ENCODE peak calls at places on chromosomes 16 and 17, in five cellular contexts. One of them, this sample, is unnamed.

GRCh38 chr16:68077866-68078725 is 7.1 kb upstream of the NFATC3 start:
- DNase-seq in heart right ventricle: no peak
- DNase-seq in GM23338: no peak
- DNase-seq in kidney epithelial cell: no peak
- DNase-seq in stomach: no peak
- DNase-seq in this sample: no peak

GRCh38 chr17:77622627-77623026 is 335.9 kb upstream of the TNRC6C start:
- DNase-seq in heart right ventricle: no peak
- DNase-seq in GM23338: no peak
- DNase-seq in kidney epithelial cell: no peak
- DNase-seq in stomach: no peak
- DNase-seq in this sample: peak; percentile 50

GRCh38 chr16:74743668-74744299 is 30.8 kb downstream of the FA2H start:
- DNase-seq in heart right ventricle: no peak
- DNase-seq in GM23338: no peak
- DNase-seq in kidney epithelial cell: peak; percentile 86
- DNase-seq in stomach: peak; percentile 97
- DNase-seq in this sample: peak; percentile 94

GRCh38 chr16:81444448-81445121 is at the start of gene CMIP:
- DNase-seq in heart right ventricle: peak; percentile 87
- DNase-seq in GM23338: peak; percentile 86
- DNase-seq in kidney epithelial cell: no peak
- DNase-seq in stomach: peak; percentile 89
- DNase-seq in this sample: peak; percentile 67

GRCh38 chr16:58464047-58464915 is 35.7 kb upstream of the NDRG4 start:
- DNase-seq in heart right ventricle: peak; percentile 62
- DNase-seq in GM23338: peak; percentile 67
- DNase-seq in kidney epithelial cell: no peak
- DNase-seq in stomach: peak; percentile 29
- DNase-seq in this sample: no peak

GRCh38 chr17:80981062-80981902 is 10.4 kb upstream of the CHMP6 start:
- DNase-seq in heart right ventricle: no peak
- DNase-seq in GM23338: peak; percentile 68
- DNase-seq in kidney epithelial cell: no peak
- DNase-seq in stomach: no peak
- DNase-seq in this sample: no peak

GRCh38 chr17:12438212-12438611 is 227.5 kb upstream of the MYOCD start:
- DNase-seq in heart right ventricle: no peak
- DNase-seq in GM23338: no peak
- DNase-seq in kidney epithelial cell: no peak
- DNase-seq in stomach: no peak
- DNase-seq in this sample: no peak

GRCh38 chr16:61391835-61392234 is 644.4 kb downstream of the CDH8 start:
- DNase-seq in heart right ventricle: no peak
- DNase-seq in GM23338: no peak
- DNase-seq in kidney epithelial cell: no peak
- DNase-seq in stomach: no peak
- DNase-seq in this sample: no peak

GRCh38 chr16:4115209-4115940 is 867 bp downstream of the ADCY9 start:
- DNase-seq in heart right ventricle: peak; percentile 34
- DNase-seq in GM23338: peak; percentile 71
- DNase-seq in kidney epithelial cell: peak; percentile 25
- DNase-seq in stomach: peak; percentile 54
- DNase-seq in this sample: no peak

GRCh38 chr16:78684040-78684611 is 584.7 kb downstream of the WWOX start:
- DNase-seq in heart right ventricle: peak; percentile 54
- DNase-seq in GM23338: no peak
- DNase-seq in kidney epithelial cell: no peak
- DNase-seq in stomach: peak; percentile 38
- DNase-seq in this sample: peak; percentile 96

GRCh38 chr17:29084476-29085148 is 41.7 kb downstream of the PIPOX start:
- DNase-seq in heart right ventricle: no peak
- DNase-seq in GM23338: peak; percentile 38
- DNase-seq in kidney epithelial cell: no peak
- DNase-seq in stomach: peak; percentile 40
- DNase-seq in this sample: no peak

GRCh38 chr16:13638218-13638617 is 281.7 kb upstream of the ERCC4 start:
- DNase-seq in heart right ventricle: no peak
- DNase-seq in GM23338: no peak
- DNase-seq in kidney epithelial cell: no peak
- DNase-seq in stomach: no peak
- DNase-seq in this sample: no peak

GRCh38 chr17:56939869-56940484 is 20.9 kb downstream of the COIL start:
- DNase-seq in heart right ventricle: no peak
- DNase-seq in GM23338: peak; percentile 93
- DNase-seq in kidney epithelial cell: peak; percentile 12
- DNase-seq in stomach: no peak
- DNase-seq in this sample: peak; percentile 71

GRCh38 chr16:30805056-30805369 is 18.0 kb upstream of the ZNF629 start:
- DNase-seq in heart right ventricle: no peak
- DNase-seq in GM23338: no peak
- DNase-seq in kidney epithelial cell: no peak
- DNase-seq in stomach: no peak
- DNase-seq in this sample: no peak

GRCh38 chr17:77905266-77905665 is 53.2 kb upstream of the TNRC6C start:
- DNase-seq in heart right ventricle: no peak
- DNase-seq in GM23338: no peak
- DNase-seq in kidney epithelial cell: no peak
- DNase-seq in stomach: no peak
- DNase-seq in this sample: no peak

GRCh38 chr17:14098246-14098645 is 28.9 kb downstream of the COX10 start:
- DNase-seq in heart right ventricle: no peak
- DNase-seq in GM23338: peak; percentile 21
- DNase-seq in kidney epithelial cell: no peak
- DNase-seq in stomach: no peak
- DNase-seq in this sample: peak; percentile 3

GRCh38 chr17:40646791-40647548 is 648 bp downstream of the SMARCE1 start:
- DNase-seq in heart right ventricle: no peak
- DNase-seq in GM23338: peak; percentile 49
- DNase-seq in kidney epithelial cell: no peak
- DNase-seq in stomach: no peak
- DNase-seq in this sample: peak; percentile 7

GRCh38 chr17:34761646-34762045 is 182.3 kb downstream of the TMEM132E start:
- DNase-seq in heart right ventricle: no peak
- DNase-seq in GM23338: no peak
- DNase-seq in kidney epithelial cell: no peak
- DNase-seq in stomach: no peak
- DNase-seq in this sample: no peak

GRCh38 chr17:82807101-82807500 is 32.7 kb downstream of the ZNF750 start:
- DNase-seq in heart right ventricle: no peak
- DNase-seq in GM23338: no peak
- DNase-seq in kidney epithelial cell: no peak
- DNase-seq in stomach: no peak
- DNase-seq in this sample: no peak

GRCh38 chr16:55257971-55258613 is 65.9 kb upstream of the IRX6 start:
- DNase-seq in heart right ventricle: peak; percentile 23
- DNase-seq in GM23338: peak; percentile 86
- DNase-seq in kidney epithelial cell: no peak
- DNase-seq in stomach: peak; percentile 60
- DNase-seq in this sample: peak; percentile 62

GRCh38 chr16:49750341-49751011 is 105.4 kb downstream of the ZNF423 start:
- DNase-seq in heart right ventricle: no peak
- DNase-seq in GM23338: no peak
- DNase-seq in kidney epithelial cell: no peak
- DNase-seq in stomach: no peak
- DNase-seq in this sample: peak; percentile 7

GRCh38 chr17:81390029-81390428 is 5.2 kb upstream of the BAHCC1 start:
- DNase-seq in heart right ventricle: no peak
- DNase-seq in GM23338: no peak
- DNase-seq in kidney epithelial cell: no peak
- DNase-seq in stomach: no peak
- DNase-seq in this sample: no peak

GRCh38 chr17:22454070-22454999 is 762.0 kb downstream of the KCNJ18 start:
- DNase-seq in heart right ventricle: no peak
- DNase-seq in GM23338: no peak
- DNase-seq in kidney epithelial cell: no peak
- DNase-seq in stomach: no peak
- DNase-seq in this sample: no peak

GRCh38 chr17:11324846-11325420 is 83.9 kb downstream of the SHISA6 start:
- DNase-seq in heart right ventricle: no peak
- DNase-seq in GM23338: no peak
- DNase-seq in kidney epithelial cell: no peak
- DNase-seq in stomach: no peak
- DNase-seq in this sample: no peak

GRCh38 chr17:62648247-62648953 is 20.9 kb downstream of the MRC2 start:
- DNase-seq in heart right ventricle: no peak
- DNase-seq in GM23338: no peak
- DNase-seq in kidney epithelial cell: no peak
- DNase-seq in stomach: no peak
- DNase-seq in this sample: no peak

GRCh38 chr17:81499601-81499970 is 13.0 kb downstream of the ACTG1 start:
- DNase-seq in heart right ventricle: no peak
- DNase-seq in GM23338: no peak
- DNase-seq in kidney epithelial cell: no peak
- DNase-seq in stomach: no peak
- DNase-seq in this sample: no peak

GRCh38 chr17:45770632-45771472 is 13.3 kb upstream of the CRHR1 start:
- DNase-seq in heart right ventricle: no peak
- DNase-seq in GM23338: peak; percentile 87
- DNase-seq in kidney epithelial cell: no peak
- DNase-seq in stomach: no peak
- DNase-seq in this sample: no peak

GRCh38 chr17:39738568-39738901 is 797 bp downstream of the GRB7 start:
- DNase-seq in heart right ventricle: no peak
- DNase-seq in GM23338: peak; percentile 79
- DNase-seq in kidney epithelial cell: no peak
- DNase-seq in stomach: peak; percentile 70
- DNase-seq in this sample: peak; percentile 72

GRCh38 chr17:30000755-30001257 is 59.4 kb downstream of the EFCAB5 start:
- DNase-seq in heart right ventricle: no peak
- DNase-seq in GM23338: peak; percentile 6
- DNase-seq in kidney epithelial cell: no peak
- DNase-seq in stomach: no peak
- DNase-seq in this sample: no peak

DNA sequence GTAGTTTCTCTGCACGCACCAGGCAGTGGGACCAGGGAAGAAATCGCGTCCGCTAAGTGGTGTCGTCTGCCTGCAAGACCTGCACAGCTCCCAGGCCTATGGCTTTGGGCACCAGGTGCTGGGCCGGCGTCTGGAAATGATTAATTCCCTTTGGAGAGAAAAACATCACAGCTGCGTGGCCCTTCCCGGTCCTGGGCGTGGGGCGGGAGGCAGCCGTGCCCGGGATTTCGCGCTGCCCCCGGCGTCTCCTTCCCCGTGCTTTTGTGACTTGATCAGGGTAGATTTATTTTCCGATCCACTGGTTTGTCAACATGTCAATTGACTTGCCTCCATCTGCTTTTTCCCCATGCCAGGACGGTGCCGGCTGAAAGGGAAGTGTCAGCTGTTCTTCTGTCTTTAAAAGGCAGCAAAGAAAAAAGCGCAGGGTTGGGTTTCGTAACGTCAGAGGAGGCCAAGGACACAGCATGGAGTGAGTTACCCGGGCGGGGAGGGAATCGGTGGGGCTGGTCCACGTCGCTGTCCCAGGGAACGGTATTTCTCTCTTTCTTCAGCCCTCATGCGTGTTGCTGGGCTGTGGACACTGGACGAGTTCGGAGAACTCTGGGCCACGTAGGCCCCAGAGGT is 188.2 kb upstream of the ZNF469 start:
- DNase-seq in heart right ventricle: no peak
- DNase-seq in GM23338: peak; percentile 10
- DNase-seq in kidney epithelial cell: no peak
- DNase-seq in stomach: no peak
- DNase-seq in this sample: no peak
- TF ChIP-seq CTCF in heart right ventricle: no peak
- TF ChIP-seq CTCF in GM23338: no peak
- TF ChIP-seq CTCF in kidney epithelial cell: no peak
- TF ChIP-seq CTCF in stomach: no peak
- TF ChIP-seq CTCF in this sample: no peak

GRCh38 chr17:50472286-50472685 is 3.6 kb upstream of the CHAD start:
- DNase-seq in heart right ventricle: no peak
- DNase-seq in GM23338: no peak
- DNase-seq in kidney epithelial cell: no peak
- DNase-seq in stomach: no peak
- DNase-seq in this sample: no peak

GRCh38 chr17:50476545-50477315 is 1.9 kb upstream of the RSAD1 start:
- DNase-seq in heart right ventricle: no peak
- DNase-seq in GM23338: no peak
- DNase-seq in kidney epithelial cell: no peak
- DNase-seq in stomach: no peak
- DNase-seq in this sample: no peak

GRCh38 chr17:50475362-50475761 is 3.3 kb upstream of the RSAD1 start:
- DNase-seq in heart right ventricle: no peak
- DNase-seq in GM23338: no peak
- DNase-seq in kidney epithelial cell: no peak
- DNase-seq in stomach: no peak
- DNase-seq in this sample: no peak

GRCh38 chr17:50473901-50474300 is 4.8 kb upstream of the RSAD1 start:
- DNase-seq in heart right ventricle: no peak
- DNase-seq in GM23338: no peak
- DNase-seq in kidney epithelial cell: no peak
- DNase-seq in stomach: no peak
- DNase-seq in this sample: no peak

GRCh38 chr17:50474523-50474922 is 4.1 kb upstream of the RSAD1 start:
- DNase-seq in heart right ventricle: no peak
- DNase-seq in GM23338: no peak
- DNase-seq in kidney epithelial cell: no peak
- DNase-seq in stomach: no peak
- DNase-seq in this sample: no peak
- TF ChIP-seq CTCF in heart right ventricle: no peak
- TF ChIP-seq CTCF in GM23338: no peak
- TF ChIP-seq CTCF in kidney epithelial cell: no peak
- TF ChIP-seq CTCF in stomach: no peak
- TF ChIP-seq CTCF in this sample: no peak

GRCh38 chr17:42177684-42178083 is 3.3 kb downstream of the KCNH4 start:
- DNase-seq in heart right ventricle: no peak
- DNase-seq in GM23338: no peak
- DNase-seq in kidney epithelial cell: no peak
- DNase-seq in stomach: no peak
- DNase-seq in this sample: no peak

GRCh38 chr17:42179335-42179734 is 1.6 kb downstream of the KCNH4 start:
- DNase-seq in heart right ventricle: no peak
- DNase-seq in GM23338: no peak
- DNase-seq in kidney epithelial cell: no peak
- DNase-seq in stomach: no peak
- DNase-seq in this sample: no peak

GRCh38 chr17:42179911-42180410 is 981 bp downstream of the KCNH4 start:
- DNase-seq in heart right ventricle: peak; percentile 60
- DNase-seq in GM23338: peak; percentile 91
- DNase-seq in kidney epithelial cell: no peak
- DNase-seq in stomach: peak; percentile 38
- DNase-seq in this sample: peak; percentile 34

GRCh38 chr17:42180411-42180921 is 476 bp downstream of the KCNH4 start:
- DNase-seq in heart right ventricle: no peak
- DNase-seq in GM23338: peak; percentile 64
- DNase-seq in kidney epithelial cell: no peak
- DNase-seq in stomach: no peak
- DNase-seq in this sample: no peak

GRCh38 chr17:42178817-42179216 is 2.1 kb downstream of the KCNH4 start:
- DNase-seq in heart right ventricle: no peak
- DNase-seq in GM23338: peak; percentile 20
- DNase-seq in kidney epithelial cell: no peak
- DNase-seq in stomach: no peak
- DNase-seq in this sample: no peak
- TF ChIP-seq CTCF in heart right ventricle: no peak
- TF ChIP-seq CTCF in GM23338: no peak
- TF ChIP-seq CTCF in kidney epithelial cell: no peak
- TF ChIP-seq CTCF in stomach: no peak
- TF ChIP-seq CTCF in this sample: no peak

GRCh38 chr17:55005520-55005919 is 37.0 kb downstream of the STXBP4 start:
- DNase-seq in heart right ventricle: no peak
- DNase-seq in GM23338: peak; percentile 73
- DNase-seq in kidney epithelial cell: no peak
- DNase-seq in stomach: no peak
- DNase-seq in this sample: peak; percentile 35

GRCh38 chr17:55004484-55004883 is 35.9 kb downstream of the STXBP4 start:
- DNase-seq in heart right ventricle: no peak
- DNase-seq in GM23338: no peak
- DNase-seq in kidney epithelial cell: no peak
- DNase-seq in stomach: no peak
- DNase-seq in this sample: no peak
- TF ChIP-seq CTCF in heart right ventricle: no peak
- TF ChIP-seq CTCF in GM23338: no peak
- TF ChIP-seq CTCF in kidney epithelial cell: no peak
- TF ChIP-seq CTCF in stomach: no peak
- TF ChIP-seq CTCF in this sample: no peak